ENCODE peak calls at places on chromosome 21, in four cellular contexts. S is GM12878, Q is K562, V is HepG2. Z is an unnamed sample.

GRCh38 chr21:27813750-27814149 is 846.9 kb upstream of the ADAMTS5 start:
- DNase-seq in S (no peak), V (no peak), Q (no peak), Z (peak)

GRCh38 chr21:17667256-17667655 is 54.6 kb upstream of the BTG3 start:
- DNase-seq in S (no peak), Q (no peak), V (no peak), Z (no peak)

GRCh38 chr21:23725576-23725975 is 1881.7 kb downstream of the MRPL39 start:
- DNase-seq in Q (peak), S (no peak), V (no peak), Z (peak)

GRCh38 chr21:21897275-21897883 is 899.2 kb downstream of the NCAM2 start:
- DNase-seq in V (no peak), Q (no peak), S (no peak), Z (no peak)

GRCh38 chr21:37793660-37794059 is 122.6 kb downstream of the KCNJ6 start:
- DNase-seq in V (no peak), S (no peak), Q (no peak), Z (no peak)

GRCh38 chr21:26965091-26965566 is 1.8 kb downstream of the ADAMTS5 start:
- DNase-seq in Q (no peak), V (no peak), S (no peak), Z (no peak)

GRCh38 chr21:37087188-37087587 is 14.1 kb downstream of the TTC3 start:
- DNase-seq in S (no peak), Q (peak), V (no peak), Z (peak)

GRCh38 chr21:38494254-38494648 is 4.0 kb downstream of the ERG start:
- DNase-seq in V (no peak), S (no peak), Q (no peak), Z (no peak)

GRCh38 chr21:17742940-17743592 is 76.1 kb downstream of the C21orf91 start:
- DNase-seq in Q (no peak), V (no peak), S (peak), Z (no peak)

GRCh38 chr21:9839011-9839661 is 682.2 kb upstream of the TPTE start:
- DNase-seq in V (no peak), S (no peak), Q (peak), Z (peak)

GRCh38 chr21:26572668-26573381 is at the start of gene CYYR1:
- DNase-seq in Q (no peak), V (no peak), S (no peak), Z (no peak)

GRCh38 chr21:28337319-28337718 is 655.4 kb downstream of the LTN1 start:
- DNase-seq in V (peak), Q (no peak), S (no peak), Z (no peak)

GRCh38 chr21:28283652-28284490 is 708.8 kb downstream of the LTN1 start:
- DNase-seq in S (no peak), Q (no peak), V (peak), Z (no peak)

GRCh38 chr21:25717491-25718139 is 17.1 kb downstream of the ATP5PF start:
- DNase-seq in Q (peak), S (no peak), V (no peak), Z (no peak)

GRCh38 chr21:36229181-36229580 is 72.6 kb downstream of the DOP1B start:
- DNase-seq in S (no peak), Q (no peak), V (no peak), Z (no peak)

GRCh38 chr21:36260802-36261201 is 59.2 kb upstream of the MORC3 start:
- DNase-seq in Q (no peak), V (no peak), S (no peak), Z (no peak)

GRCh38 chr21:39650306-39650705 is 37.6 kb downstream of the B3GALT5 start:
- DNase-seq in V (no peak), Q (no peak), S (no peak), Z (no peak)

GRCh38 chr21:36323032-36323431 is 3.0 kb downstream of the MORC3 start:
- DNase-seq in Q (peak), S (no peak), V (no peak), Z (no peak)

GRCh38 chr21:26041441-26042180 is 129.0 kb downstream of the APP start:
- DNase-seq in S (no peak), Q (no peak), V (no peak), Z (no peak)

GRCh38 chr21:34801519-34802132 is 132.8 kb downstream of the CLIC6 start:
- DNase-seq in S (no peak), V (no peak), Q (peak), Z (no peak)

GRCh38 chr21:16330340-16331319 is 600.8 kb downstream of the USP25 start:
- DNase-seq in Q (peak), S (no peak), V (peak), Z (peak)

GRCh38 chr21:16279658-16280581 is 550.1 kb downstream of the USP25 start:
- DNase-seq in V (no peak), Q (no peak), S (no peak), Z (peak)

GRCh38 chr21:16522512-16522911 is 792.7 kb downstream of the USP25 start:
- DNase-seq in S (no peak), Q (no peak), V (no peak), Z (no peak)

GRCh38 chr21:18716578-18717138 is 313.1 kb upstream of the TMPRSS15 start:
- DNase-seq in S (no peak), V (no peak), Q (no peak), Z (no peak)

GRCh38 chr21:28111151-28111619 is 881.5 kb downstream of the LTN1 start:
- DNase-seq in V (no peak), Q (no peak), S (no peak), Z (no peak)

DNA sequence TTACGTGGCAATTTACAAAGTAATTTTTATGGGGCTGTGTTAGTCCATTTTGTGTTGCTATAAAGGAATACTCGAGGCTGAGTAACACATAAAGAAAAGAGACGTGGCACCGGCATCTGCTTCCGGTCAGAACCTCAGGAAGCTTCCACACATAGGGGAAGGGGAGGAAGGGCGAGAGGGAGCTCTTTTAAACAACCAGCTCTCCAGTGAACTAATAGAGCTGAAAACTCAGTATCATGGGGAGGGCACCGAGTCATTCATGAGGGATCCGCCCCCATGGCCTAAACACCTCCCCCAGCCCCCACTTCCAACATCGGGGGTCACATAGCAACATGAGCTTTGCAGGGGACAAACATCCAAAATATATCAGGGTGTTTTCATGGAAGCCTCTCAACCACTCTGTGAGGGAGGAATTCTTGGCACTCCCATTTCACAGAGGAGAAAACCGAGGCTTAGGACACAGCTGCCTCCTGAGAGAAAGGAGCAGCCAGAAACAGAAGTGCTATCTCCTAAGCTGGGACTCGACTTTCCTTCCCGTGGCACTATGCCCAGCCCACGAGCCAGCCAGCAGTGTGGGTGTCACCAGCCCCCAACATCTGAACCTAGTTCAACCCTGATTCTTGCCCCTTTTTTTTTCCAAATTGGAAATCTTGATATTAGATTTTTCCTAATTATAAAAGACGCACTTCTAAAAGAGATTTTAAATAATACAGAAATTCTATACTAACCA is 29.1 kb downstream of the MIS18A start:
- DNase-seq in V (no peak), S (no peak), Q (no peak), Z (no peak)
- TF ChIP-seq FOXK2 in V (no peak), S (no peak), Q (no peak), Z (no peak)

GRCh38 chr21:40769231-40769630 is 77.7 kb downstream of the DSCAM start:
- DNase-seq in Q (no peak), S (no peak), V (no peak), Z (no peak)

GRCh38 chr21:40768056-40768455 is 78.9 kb downstream of the DSCAM start:
- DNase-seq in V (no peak), S (no peak), Q (no peak), Z (no peak)

GRCh38 chr21:40765771-40766170 is 81.2 kb downstream of the DSCAM start:
- DNase-seq in V (no peak), S (no peak), Q (no peak), Z (no peak)

DNA sequence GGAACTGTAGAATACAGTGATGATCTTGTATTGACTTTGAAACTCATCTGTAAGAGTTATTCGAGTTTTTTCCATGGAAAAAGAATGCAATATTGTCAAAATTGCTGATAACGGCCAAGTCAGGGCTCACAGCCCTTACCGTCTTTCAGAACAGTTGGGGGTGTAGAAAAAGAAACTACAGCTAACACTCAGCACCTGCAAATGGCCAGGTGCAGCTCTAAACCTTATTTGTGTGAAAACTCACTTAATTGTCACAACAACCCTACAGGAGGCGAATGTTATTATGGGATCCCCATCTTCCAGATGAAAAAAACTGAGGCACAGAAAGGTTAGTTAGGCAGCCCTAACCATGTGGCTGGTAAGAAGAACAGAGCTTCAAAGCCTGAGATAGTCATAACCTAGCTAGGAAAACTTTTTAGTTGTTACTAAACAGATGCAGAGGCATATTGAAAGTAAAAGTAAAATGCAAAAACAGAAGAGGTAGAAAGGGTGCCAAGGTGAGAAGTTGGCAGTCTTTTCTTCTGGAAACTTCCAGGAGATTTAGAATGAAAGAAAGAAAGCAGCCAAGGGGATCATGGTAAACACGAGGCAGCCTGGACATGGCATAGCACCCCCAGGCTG is 76.4 kb downstream of the DSCAM start:
- DNase-seq in Q (no peak), S (no peak), V (no peak), Z (no peak)
- TF ChIP-seq FOXK2 in Q (no peak), S (no peak), V (no peak), Z (no peak)

DNA sequence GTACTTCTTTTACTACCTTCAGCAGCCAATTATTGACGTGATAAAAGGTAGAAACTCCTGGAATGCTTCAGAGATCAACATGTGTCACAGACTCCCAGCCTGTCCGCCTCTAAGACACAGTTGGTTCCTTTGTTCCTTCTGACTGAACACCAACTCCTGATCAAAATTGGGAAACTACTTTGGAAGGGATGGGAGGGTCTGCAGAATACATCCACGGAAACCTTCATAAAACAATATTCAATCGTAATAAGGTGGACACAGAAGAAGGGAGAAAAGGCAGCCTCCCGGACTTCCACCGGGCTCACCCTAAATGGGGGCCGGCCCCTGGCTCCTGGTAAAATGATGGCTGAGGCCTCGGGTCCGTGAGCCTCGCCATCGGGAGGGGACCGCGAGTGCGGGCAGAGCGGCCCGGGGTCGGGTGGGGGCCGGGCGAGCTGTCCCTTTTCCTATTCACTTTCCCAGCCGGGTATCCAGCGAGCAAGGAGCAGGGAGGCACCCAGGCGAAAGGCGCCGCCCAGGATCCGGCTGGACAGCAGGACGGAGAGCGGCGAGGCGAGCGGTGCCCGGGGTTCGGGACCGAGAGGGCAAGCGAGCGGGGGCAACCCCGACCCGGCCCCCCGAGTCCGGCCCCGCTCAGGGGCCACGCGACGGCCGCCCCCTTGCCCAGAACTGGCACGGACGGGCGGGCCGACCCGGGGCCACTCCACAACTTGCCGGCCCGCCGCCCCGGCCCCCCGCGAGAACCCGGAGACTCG is 802 bp downstream of the NRIP1 start:
- DNase-seq in S (no peak), Q (peak), V (no peak), Z (peak)
- TF ChIP-seq FOXK2 in S (no peak), Q (no peak), V (no peak), Z (no peak)

GRCh38 chr21:31599563-31599962 is 59.9 kb upstream of the SOD1 start:
- DNase-seq in S (no peak), Q (no peak), V (no peak), Z (no peak)
- TF ChIP-seq FOXK2 in S (no peak), Q (no peak), V (no peak), Z (no peak)

DNA sequence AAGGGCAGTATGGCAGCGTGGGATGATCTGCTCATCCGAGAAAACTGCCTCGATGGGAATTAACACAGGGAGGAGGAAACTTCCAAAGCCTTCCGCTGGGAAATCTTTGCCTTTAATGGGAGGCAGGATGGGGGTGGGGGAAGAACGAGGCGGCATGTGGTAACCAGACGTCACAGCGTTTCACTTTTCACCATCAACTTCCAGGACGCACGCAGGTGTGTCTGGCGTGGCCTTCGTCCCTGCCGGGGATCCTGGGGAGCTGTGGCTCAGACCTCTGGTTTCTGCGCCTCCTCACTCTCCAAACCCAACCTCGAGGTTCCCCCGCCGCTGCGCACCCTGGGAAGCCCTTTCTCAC is 282 bp downstream of the RSPH1 start:
- DNase-seq in S (no peak), Q (no peak), V (no peak), Z (no peak)
- TF ChIP-seq FOXK2 in S (no peak), Q (no peak), V (no peak), Z (no peak)

DNA sequence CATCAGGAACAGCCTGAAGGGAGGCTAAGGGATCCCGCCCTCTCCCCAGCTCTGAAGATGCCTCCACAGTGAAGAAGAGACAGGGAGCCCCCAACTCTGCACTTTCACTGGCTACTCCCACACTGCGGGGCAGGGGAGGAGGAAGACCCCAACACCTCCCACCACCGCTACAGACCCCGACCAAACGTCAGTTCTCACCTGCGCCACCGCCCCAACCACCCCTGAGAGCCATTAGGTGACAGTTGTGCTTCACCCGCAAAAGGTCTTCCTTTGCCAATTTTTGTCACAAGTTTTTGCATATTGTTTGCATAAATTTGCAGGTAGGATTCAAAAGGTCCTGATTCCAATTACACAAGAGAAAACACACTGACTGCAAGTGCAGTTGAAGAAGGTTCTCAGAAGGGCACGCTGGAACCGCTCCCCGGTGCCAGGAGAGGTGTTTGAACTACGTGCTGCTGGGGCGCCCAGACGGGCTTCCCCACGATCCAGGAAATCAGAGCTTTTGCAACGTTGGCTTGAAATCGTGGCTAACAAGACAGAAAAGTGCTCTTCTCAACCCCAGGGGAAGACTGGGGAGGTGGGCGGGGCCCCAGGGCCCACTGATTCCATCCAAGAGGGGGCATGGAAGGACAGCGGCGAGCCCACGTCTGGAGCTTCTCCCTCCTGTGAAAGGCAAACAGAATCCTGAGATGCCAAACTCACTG is 41.0 kb downstream of the LRRC3 start:
- DNase-seq in V (no peak), Q (no peak), S (no peak), Z (no peak)
- TF ChIP-seq FOXK2 in V (no peak), Q (no peak), S (no peak), Z (no peak)

DNA sequence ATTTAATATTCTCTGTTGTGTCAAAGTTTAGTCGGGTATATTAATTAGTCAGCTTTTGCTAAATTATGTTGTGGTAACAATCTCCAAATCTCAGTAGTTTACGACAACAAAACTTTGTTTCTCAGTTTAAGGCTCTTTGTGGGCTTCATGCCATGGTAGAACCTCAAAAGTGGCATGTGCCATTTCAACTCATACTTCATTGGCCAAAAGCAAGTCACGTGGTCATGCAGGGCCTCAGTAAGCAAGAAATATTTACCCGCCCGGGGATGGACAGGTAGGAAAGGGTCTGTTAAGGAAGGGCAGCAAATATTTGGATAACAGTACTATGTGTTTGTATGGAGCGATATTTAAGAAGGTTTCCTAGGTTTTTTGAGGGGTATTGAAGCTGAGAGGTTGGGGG is 38.6 kb downstream of the ITSN1 start:
- DNase-seq in S (no peak), Q (no peak), V (no peak), Z (no peak)
- TF ChIP-seq FOXK2 in S (no peak), Q (no peak), V (no peak), Z (no peak)

GRCh38 chr21:43342301-43342881 is 84.5 kb downstream of the SIK1 start:
- DNase-seq in S (no peak), Q (no peak), V (no peak), Z (no peak)

GRCh38 chr21:43339668-43340067 is 87.3 kb downstream of the SIK1 start:
- DNase-seq in Q (no peak), V (no peak), S (no peak), Z (no peak)

GRCh38 chr21:43341349-43342163 is 85.4 kb downstream of the SIK1 start:
- DNase-seq in V (no peak), Q (no peak), S (no peak), Z (no peak)

GRCh38 chr21:43338951-43339350 is 88.0 kb downstream of the SIK1 start:
- DNase-seq in V (no peak), S (no peak), Q (no peak), Z (no peak)

DNA sequence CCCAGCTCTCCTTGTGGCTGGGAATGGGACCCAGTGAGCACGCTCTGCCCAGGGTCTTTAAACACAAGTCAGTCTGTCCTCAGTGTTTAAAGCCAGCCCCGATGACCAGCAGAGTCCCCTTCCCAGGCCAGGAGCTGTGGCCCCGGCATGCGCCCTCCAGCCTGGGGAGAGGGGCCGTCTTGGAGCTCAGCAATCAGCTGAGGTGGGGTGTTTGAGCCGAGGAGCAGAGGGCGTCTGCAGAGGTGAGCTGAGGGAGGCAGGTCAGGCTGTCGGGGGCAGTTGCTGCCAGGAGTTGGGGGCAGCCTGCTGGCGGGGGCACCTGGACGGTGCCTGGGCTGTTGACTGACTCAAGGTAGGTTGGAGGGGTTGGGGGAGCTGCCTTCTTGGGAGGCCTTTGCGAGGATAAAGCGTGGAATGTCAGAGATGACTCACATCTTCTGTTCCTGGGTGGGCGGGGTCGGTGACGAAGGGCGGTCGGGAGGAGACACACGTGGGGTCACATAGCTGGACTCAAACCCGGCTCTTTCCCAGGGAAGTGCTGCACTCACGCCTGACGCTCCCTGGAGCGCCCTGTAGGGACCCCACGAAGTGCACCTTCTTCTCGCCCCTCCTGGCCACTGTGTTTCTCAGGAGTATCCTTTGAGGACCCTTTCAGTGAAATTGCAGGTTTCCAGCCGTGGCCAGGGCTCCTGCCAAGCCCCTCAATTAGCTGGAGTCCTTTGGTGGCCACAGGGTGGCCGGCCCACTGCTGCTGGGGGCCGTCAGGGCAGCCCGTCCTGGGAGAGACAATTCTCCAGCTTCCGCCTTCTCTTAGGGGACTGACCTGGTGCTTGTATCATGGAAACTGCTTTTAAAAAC is 86.2 kb downstream of the SIK1 start:
- DNase-seq in Q (no peak), V (no peak), S (no peak), Z (no peak)
- TF ChIP-seq FOXK2 in Q (no peak), V (no peak), S (no peak), Z (no peak)

Z was measured in HEK293T.